ENCODE peak calls at places on chromosome 14, in seven cellular contexts. R, M, B, D, K, I and O are unnamed samples.
A peak's percentile ranks its signal among the peaks of the same experiment; 100 is the strongest.

GRCh38 chr14:29601559-29602109 is 326.0 kb downstream of the PRKD1 start:
- DNase-seq in K (no peak), I (no peak), D (no peak), R (no peak), M (no peak), B (no peak), O (no peak)

GRCh38 chr14:34766611-34767010 is 52.2 kb upstream of the CFL2 start:
- DNase-seq in R (no peak), D (no peak), M (no peak), K (no peak), B (no peak), I (no peak), O (no peak)

GRCh38 chr14:76937181-76938091 is 91.1 kb downstream of the IRF2BPL start:
- DNase-seq in B (peak; percentile 12), M (peak; percentile 61), R (peak; percentile 82), K (peak; percentile 95), I (no peak), D (peak; percentile 61), O (peak; percentile 69)

GRCh38 chr14:81211844-81212243 is 8.9 kb downstream of the GTF2A1 start:
- DNase-seq in K (peak; percentile 52), B (no peak), I (peak; percentile 81), D (no peak), M (peak; percentile 19), R (no peak), O (no peak)

GRCh38 chr14:91114079-91115065 is 499 bp downstream of the DGLUCY start:
- DNase-seq in D (no peak), K (peak; percentile 75), I (peak; percentile 88), R (peak; percentile 84), M (no peak), B (no peak), O (peak; percentile 85)

GRCh38 chr14:56333361-56334279 is 215.4 kb downstream of the PELI2 start:
- DNase-seq in B (peak; percentile 7), K (peak; percentile 40), M (no peak), I (peak; percentile 45), R (no peak), D (peak; percentile 48), O (no peak)

GRCh38 chr14:21860172-21860571 is 186.6 kb upstream of the OR4E1 start:
- DNase-seq in I (peak; percentile 67), D (no peak), B (no peak), R (peak; percentile 22), M (peak; percentile 15), K (no peak), O (peak; percentile 52)

GRCh38 chr14:22319526-22320352 is 269.3 kb downstream of the DAD1 start:
- DNase-seq in R (peak; percentile 38), I (peak; percentile 58), D (peak; percentile 30), B (peak; percentile 18), M (peak; percentile 44), K (peak; percentile 10), O (peak; percentile 42)

GRCh38 chr14:56125772-56126411 is 7.7 kb downstream of the PELI2 start:
- DNase-seq in B (no peak), I (no peak), M (peak; percentile 19), D (no peak), K (peak; percentile 43), R (no peak), O (no peak)